ENCODE peak calls at places on chromosomes 3 and 15, in eight cellular contexts. Q, V, K, T, G, N, H and F are unnamed samples.

GRCh38 chr3:64188810-64189560 is 36.3 kb downstream of the PRICKLE2 start:
- DNase-seq in K (no peak), H (no peak), T (peak), Q (no peak), V (peak), G (no peak), N (no peak), F (peak)

GRCh38 chr15:63251701-63252100 is 25.7 kb upstream of the APH1B start:
- DNase-seq in G (no peak), T (no peak), N (no peak), Q (no peak), H (no peak), V (no peak), K (no peak), F (peak)

GRCh38 chr15:68701886-68702285 is 118.8 kb downstream of the ANP32A start:
- DNase-seq in N (no peak), V (no peak), T (no peak), H (no peak), K (no peak), G (no peak), Q (no peak), F (no peak)

GRCh38 chr15:57604502-57604901 is 12.8 kb downstream of the MYZAP start:
- DNase-seq in V (no peak), G (no peak), N (no peak), H (no peak), Q (no peak), K (no peak), T (no peak), F (no peak)

GRCh38 chr15:65184305-65184943 is 718 bp downstream of the CLPX start:
- DNase-seq in Q (peak), K (peak), H (peak), G (no peak), N (peak), V (peak), T (peak), F (peak)

GRCh38 chr3:18645603-18646002 is 220.5 kb upstream of the SATB1 start:
- DNase-seq in K (no peak), V (no peak), N (no peak), H (no peak), Q (no peak), T (no peak), G (no peak), F (no peak)

GRCh38 chr3:8639585-8639984 is 5.0 kb downstream of the SSUH2 start:
- DNase-seq in G (no peak), Q (peak), H (no peak), V (no peak), N (no peak), T (no peak), K (no peak), F (no peak)

GRCh38 chr15:35130245-35130644 is 45.1 kb upstream of the NANOGP8 start:
- DNase-seq in K (no peak), V (no peak), G (no peak), N (no peak), H (no peak), Q (no peak), T (no peak), F (no peak)

GRCh38 chr15:76625267-76625666 is 279.9 kb downstream of the SCAPER start:
- DNase-seq in G (no peak), Q (peak), K (peak), V (no peak), N (no peak), T (no peak), H (no peak), F (no peak)

GRCh38 chr15:42826251-42826890 is 89.4 kb upstream of the CDAN1 start:
- DNase-seq in N (no peak), K (no peak), V (peak), H (no peak), G (no peak), T (no peak), Q (no peak), F (no peak)

GRCh38 chr3:181383760-181384159 is 328.0 kb upstream of the SOX2 start:
- DNase-seq in G (no peak), K (peak), T (no peak), H (peak), V (no peak), Q (peak), N (no peak), F (no peak)

GRCh38 chr15:90618330-90619136 is 88.8 kb downstream of the CRTC3 start:
- DNase-seq in H (no peak), K (no peak), Q (no peak), T (no peak), G (no peak), N (no peak), V (no peak), F (peak)

GRCh38 chr3:146308682-146309081 is 57.8 kb upstream of the PLSCR4 start:
- DNase-seq in T (no peak), K (no peak), G (no peak), Q (no peak), V (peak), H (no peak), N (no peak), F (peak)

GRCh38 chr15:97224191-97224641 is 736.3 kb upstream of the ARRDC4 start:
- DNase-seq in H (no peak), K (no peak), Q (no peak), N (no peak), T (no peak), G (no peak), V (no peak), F (no peak)

GRCh38 chr3:127082066-127082465 is 99.2 kb downstream of the PLXNA1 start:
- DNase-seq in G (no peak), T (no peak), K (no peak), H (no peak), V (no peak), Q (no peak), N (no peak), F (no peak)

GRCh38 chr3:159911664-159912037 is 77.0 kb upstream of the IL12A start:
- DNase-seq in K (no peak), Q (no peak), V (no peak), H (no peak), G (no peak), N (no peak), T (no peak), F (no peak)

GRCh38 chr3:73399106-73399505 is 225.6 kb downstream of the PDZRN3 start:
- DNase-seq in N (no peak), K (no peak), V (no peak), G (no peak), T (peak), H (no peak), Q (no peak), F (peak)

GRCh38 chr3:56291244-56291680 is 177.0 kb downstream of the ERC2 start:
- DNase-seq in K (no peak), V (no peak), T (no peak), H (no peak), N (no peak), G (no peak), Q (no peak), F (peak)

GRCh38 chr3:178810173-178810572 is 261.4 kb downstream of the ZMAT3 start:
- DNase-seq in K (peak), Q (peak), H (no peak), G (no peak), V (no peak), N (no peak), T (no peak), F (no peak)

GRCh38 chr15:82530606-82531379 is 9.5 kb downstream of the RPS17 start:
- DNase-seq in H (peak), Q (peak), T (peak), N (peak), G (peak), V (peak), K (peak), F (peak)

GRCh38 chr15:68797589-68798377 is 22.9 kb downstream of the ANP32A start:
- DNase-seq in Q (no peak), H (no peak), G (no peak), K (no peak), T (no peak), N (peak), V (no peak), F (no peak)

GRCh38 chr15:101244889-101245668 is 6.8 kb downstream of the CHSY1 start:
- DNase-seq in N (no peak), V (no peak), K (no peak), H (no peak), Q (no peak), T (no peak), G (no peak), F (no peak)

GRCh38 chr15:99424978-99425665 is 140.7 kb upstream of the MEF2A start:
- DNase-seq in N (peak), Q (no peak), K (no peak), H (no peak), G (no peak), V (peak), T (peak), F (peak)

GRCh38 chr15:88605507-88606436 is 15.4 kb upstream of the AEN start:
- DNase-seq in H (no peak), N (peak), Q (peak), G (no peak), K (peak), V (no peak), T (peak), F (peak)

GRCh38 chr15:60573936-60574335 is 95.0 kb upstream of the ICE2 start:
- DNase-seq in T (no peak), N (no peak), K (no peak), V (no peak), H (no peak), G (no peak), Q (no peak), F (no peak)

DNA sequence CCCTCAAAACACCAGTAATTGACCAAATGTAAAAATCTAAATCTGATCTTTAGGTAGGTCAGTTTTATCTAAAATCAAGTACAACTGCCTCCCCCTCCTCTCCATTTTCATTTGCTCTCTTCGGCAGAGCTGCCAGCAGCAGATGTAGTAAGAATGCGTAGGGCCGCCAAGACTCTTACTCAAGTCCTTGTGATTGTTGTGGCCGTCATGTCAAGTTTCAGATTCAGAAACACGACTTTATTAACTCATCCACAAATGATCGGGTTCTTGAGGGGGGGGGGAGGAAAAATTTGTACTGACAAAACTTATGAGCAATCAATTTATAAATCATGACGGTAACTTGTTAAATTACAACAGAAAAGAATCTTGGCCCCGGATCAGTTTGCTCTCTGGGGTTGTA is 106.8 kb upstream of the THRB start:
- DNase-seq in Q (no peak), V (no peak), G (no peak), T (no peak), N (no peak), H (no peak), K (no peak), F (peak)
- TF ChIP-seq EZH2phosphoT487 in Q (no peak), V (no peak), G (no peak), T (no peak), N (no peak), H (no peak), K (no peak), F (no peak)

DNA sequence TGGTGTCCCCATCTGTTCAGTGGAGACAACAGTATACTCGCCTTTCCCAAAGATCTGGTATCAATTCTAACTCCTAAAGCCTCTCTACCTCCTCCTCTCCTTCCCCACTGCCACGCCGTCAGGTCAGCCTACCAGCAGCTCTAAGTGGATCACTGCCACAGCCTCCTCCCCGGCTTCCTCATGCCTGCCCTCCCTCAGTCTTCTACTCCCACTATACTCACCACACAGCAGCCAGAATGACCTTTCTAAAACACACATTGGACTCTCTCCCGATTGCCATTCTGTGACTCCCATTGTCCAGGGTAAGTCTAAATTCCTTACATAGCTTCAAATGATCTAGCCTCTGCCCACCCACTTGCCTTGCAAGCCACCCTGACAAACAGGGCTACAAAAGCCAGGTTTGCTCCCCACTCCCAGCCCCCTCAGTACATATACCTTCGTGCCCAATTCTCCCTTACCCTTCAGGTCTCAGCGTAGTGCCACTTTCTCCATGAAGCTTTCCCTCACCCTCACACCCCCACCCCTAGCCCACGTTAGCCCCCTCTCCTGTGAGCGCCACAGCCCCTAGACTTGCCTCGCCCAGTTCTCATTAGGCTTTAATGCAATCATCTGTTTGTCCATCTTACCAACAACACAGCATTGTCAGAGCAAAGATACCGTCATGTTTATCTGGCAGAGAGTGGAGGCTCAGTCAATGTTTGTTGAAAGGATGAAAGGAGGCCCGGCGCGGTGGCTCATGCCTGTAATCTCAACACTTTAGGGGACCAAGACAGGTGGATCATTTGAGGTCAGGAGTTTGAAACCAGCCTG is 9.5 kb upstream of the SEMA7A start:
- DNase-seq in Q (peak), G (no peak), N (no peak), K (no peak), V (no peak), T (no peak), H (no peak), F (peak)
- TF ChIP-seq EZH2phosphoT487 in Q (no peak), G (no peak), N (no peak), K (no peak), V (no peak), T (no peak), H (no peak), F (no peak)

GRCh38 chr3:106078635-106079034 is 209.8 kb upstream of the CBLB start:
- DNase-seq in G (no peak), Q (no peak), N (no peak), T (no peak), H (no peak), V (no peak), K (no peak), F (no peak)

GRCh38 chr3:106085998-106086397 is 217.2 kb upstream of the CBLB start:
- DNase-seq in Q (no peak), T (no peak), N (no peak), H (no peak), V (peak), K (no peak), G (no peak), F (no peak)

GRCh38 chr3:106086636-106087035 is 217.8 kb upstream of the CBLB start:
- DNase-seq in K (no peak), H (no peak), T (no peak), Q (no peak), G (no peak), V (peak), N (no peak), F (peak)

GRCh38 chr3:106083854-106084253 is 215.0 kb upstream of the CBLB start:
- DNase-seq in K (no peak), N (no peak), H (no peak), T (no peak), V (no peak), G (no peak), Q (no peak), F (no peak)

DNA sequence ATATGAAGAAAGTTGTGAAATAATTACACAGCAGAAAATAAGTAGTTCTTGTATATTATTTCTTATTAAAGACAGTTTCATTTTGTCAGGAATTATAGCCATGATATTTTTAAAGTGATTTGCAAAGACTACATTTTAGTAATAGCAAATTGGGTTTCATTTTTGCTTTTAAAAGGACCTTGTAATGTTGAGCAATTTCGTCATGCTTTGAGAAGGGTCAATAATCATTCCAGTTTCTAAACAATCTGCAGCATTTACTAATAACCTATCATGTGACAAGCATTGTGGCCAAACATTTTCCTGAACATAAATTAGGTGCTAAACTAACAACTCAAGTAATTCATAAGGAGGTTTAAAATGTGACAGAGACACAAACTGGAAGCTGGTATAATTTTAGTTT is 214.4 kb upstream of the CBLB start:
- DNase-seq in V (no peak), G (no peak), K (no peak), Q (no peak), H (no peak), N (no peak), T (no peak), F (no peak)
- TF ChIP-seq EZH2phosphoT487 in V (no peak), G (no peak), K (no peak), Q (no peak), H (no peak), N (no peak), T (no peak), F (no peak)

GRCh38 chr3:149615731-149616221 is 42.0 kb downstream of the WWTR1 start:
- DNase-seq in V (peak), H (no peak), G (no peak), T (no peak), N (no peak), K (no peak), Q (no peak), F (no peak)
- TF ChIP-seq EZH2phosphoT487 in V (no peak), H (no peak), G (no peak), T (no peak), N (no peak), K (no peak), Q (no peak), F (no peak)

GRCh38 chr3:12996181-12996506 is 77.1 kb downstream of the IQSEC1 start:
- DNase-seq in H (no peak), Q (no peak), N (no peak), V (no peak), K (no peak), T (no peak), G (no peak), F (no peak)

GRCh38 chr3:12997387-12997786 is 75.8 kb downstream of the IQSEC1 start:
- DNase-seq in G (no peak), Q (no peak), V (no peak), K (no peak), H (no peak), N (no peak), T (no peak), F (no peak)

GRCh38 chr3:12999147-13000140 is 73.8 kb downstream of the IQSEC1 start:
- DNase-seq in Q (no peak), T (peak), V (no peak), N (no peak), G (peak), H (peak), K (no peak), F (no peak)

GRCh38 chr3:12995389-12996180 is 77.6 kb downstream of the IQSEC1 start:
- DNase-seq in Q (no peak), H (no peak), K (no peak), T (no peak), V (no peak), N (no peak), G (no peak), F (no peak)

DNA sequence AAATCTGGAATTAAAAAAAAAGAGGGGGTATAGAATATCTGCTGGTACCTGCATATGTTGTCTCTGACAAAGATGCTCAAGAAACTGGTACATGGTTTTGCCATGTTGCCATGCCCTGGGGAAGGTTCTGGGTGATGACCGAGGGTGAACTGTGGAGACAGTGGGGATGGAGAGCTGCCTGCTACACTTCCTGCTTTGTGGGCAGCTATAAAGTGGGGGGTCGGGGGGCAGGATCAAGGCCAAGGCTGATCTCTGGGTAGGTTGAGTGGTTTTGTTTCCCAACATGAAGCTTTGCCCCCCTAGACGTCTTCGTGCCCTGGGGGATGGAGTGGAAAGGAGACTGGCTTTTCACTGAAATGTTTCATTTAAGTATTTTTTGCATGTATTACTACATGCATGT is 74.6 kb downstream of the IQSEC1 start:
- DNase-seq in G (no peak), K (no peak), N (no peak), T (no peak), Q (no peak), V (no peak), H (no peak), F (no peak)
- TF ChIP-seq EZH2phosphoT487 in G (no peak), K (no peak), N (no peak), T (no peak), Q (no peak), V (no peak), H (no peak), F (no peak)

DNA sequence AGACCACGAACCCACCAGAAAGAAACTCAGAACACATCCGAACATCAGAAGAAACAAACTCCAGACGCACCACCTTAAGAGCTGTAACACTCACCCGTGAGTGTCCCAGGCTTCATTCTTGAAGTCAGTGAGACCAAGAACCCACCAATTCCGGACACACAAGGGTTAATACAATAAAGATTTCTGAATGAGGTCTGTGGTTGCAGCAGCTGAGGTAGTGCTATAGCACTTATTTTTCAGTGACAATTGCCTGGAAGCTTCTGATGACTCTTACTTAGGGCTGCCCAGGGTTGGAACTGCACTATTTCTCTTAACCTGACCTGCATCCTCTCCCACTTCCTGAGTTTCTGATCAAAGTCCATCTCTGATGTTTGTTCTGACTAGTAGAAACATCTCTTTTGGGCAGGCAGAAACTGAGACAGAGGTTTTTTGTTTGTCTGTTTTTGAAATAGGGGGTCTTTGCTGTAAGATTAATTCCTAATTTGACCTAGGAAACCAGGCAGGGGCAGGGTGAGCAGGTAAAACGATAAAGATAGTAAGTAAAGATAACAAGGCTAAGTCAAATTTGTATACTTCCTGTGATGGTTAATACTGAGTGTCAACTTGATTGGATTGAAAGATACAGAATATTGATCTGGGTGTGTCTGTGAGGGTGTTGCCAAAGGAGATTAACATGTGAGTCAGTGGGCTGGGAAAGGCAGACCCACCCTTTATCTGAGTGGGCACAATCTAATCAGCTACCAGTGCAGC is 169.1 kb downstream of the GAP43 start:
- DNase-seq in T (peak), Q (no peak), K (no peak), V (peak), G (no peak), N (no peak), H (no peak), F (peak)
- TF ChIP-seq EZH2phosphoT487 in T (no peak), Q (no peak), K (no peak), V (no peak), G (no peak), N (no peak), H (no peak), F (no peak)

GRCh38 chr3:15610083-15610482 is 8.5 kb downstream of the BTD start:
- DNase-seq in N (no peak), H (no peak), K (no peak), T (peak), V (peak), G (peak), Q (no peak), F (peak)
- TF ChIP-seq EZH2phosphoT487 in N (no peak), H (no peak), K (no peak), T (no peak), V (no peak), G (no peak), Q (no peak), F (no peak)